ENCODE peak calls at places on chromosome 12, in seven cellular contexts. One of them, this sample, is unnamed.

GRCh38 chr12:66836623-66837310 is 157.9 kb upstream of the GRIP1 start:
- DNase-seq in prostate gland: no peak
- DNase-seq in central memory CD8-positive, alpha-beta T cell: no peak
- DNase-seq in upper lobe of right lung: no peak
- DNase-seq in tibial artery: no peak
- DNase-seq in NCI-H2029 treated with DMSO at 0.1 percent for 48 hours: no peak
- DNase-seq in activated T-cell treated with anti-CD3 and anti-CD28 coated beads for 1 hour: no peak
- DNase-seq in this sample: no peak

GRCh38 chr12:102675672-102676071 is 195.3 kb upstream of the IGF1 start:
- DNase-seq in activated T-cell treated with anti-CD3 and anti-CD28 coated beads for 1 hour: no peak
- DNase-seq in central memory CD8-positive, alpha-beta T cell: no peak
- DNase-seq in tibial artery: no peak
- DNase-seq in prostate gland: no peak
- DNase-seq in NCI-H2029 treated with DMSO at 0.1 percent for 48 hours: no peak
- DNase-seq in upper lobe of right lung: no peak
- DNase-seq in this sample: no peak

GRCh38 chr12:91778938-91779400 is 366.7 kb downstream of the BTG1 start:
- DNase-seq in central memory CD8-positive, alpha-beta T cell: no peak
- DNase-seq in tibial artery: peak; percentile 28
- DNase-seq in activated T-cell treated with anti-CD3 and anti-CD28 coated beads for 1 hour: peak; percentile 17
- DNase-seq in NCI-H2029 treated with DMSO at 0.1 percent for 48 hours: no peak
- DNase-seq in prostate gland: peak; percentile 5
- DNase-seq in upper lobe of right lung: no peak
- DNase-seq in this sample: no peak

GRCh38 chr12:119334459-119335170 is at the start of gene CCDC60:
- DNase-seq in activated T-cell treated with anti-CD3 and anti-CD28 coated beads for 1 hour: no peak
- DNase-seq in central memory CD8-positive, alpha-beta T cell: no peak
- DNase-seq in prostate gland: peak; percentile 64
- DNase-seq in NCI-H2029 treated with DMSO at 0.1 percent for 48 hours: no peak
- DNase-seq in tibial artery: no peak
- DNase-seq in upper lobe of right lung: peak; percentile 64
- DNase-seq in this sample: no peak

GRCh38 chr12:6292606-6293005 is 17.9 kb upstream of the PLEKHG6 start:
- DNase-seq in central memory CD8-positive, alpha-beta T cell: no peak
- DNase-seq in upper lobe of right lung: no peak
- DNase-seq in prostate gland: no peak
- DNase-seq in activated T-cell treated with anti-CD3 and anti-CD28 coated beads for 1 hour: no peak
- DNase-seq in NCI-H2029 treated with DMSO at 0.1 percent for 48 hours: no peak
- DNase-seq in tibial artery: no peak
- DNase-seq in this sample: no peak

GRCh38 chr12:6285063-6285477 is 25.4 kb upstream of the PLEKHG6 start:
- DNase-seq in activated T-cell treated with anti-CD3 and anti-CD28 coated beads for 1 hour: peak; percentile 50
- DNase-seq in prostate gland: peak; percentile 58
- DNase-seq in central memory CD8-positive, alpha-beta T cell: peak; percentile 41
- DNase-seq in upper lobe of right lung: no peak
- DNase-seq in NCI-H2029 treated with DMSO at 0.1 percent for 48 hours: peak; percentile 86
- DNase-seq in tibial artery: peak; percentile 45
- DNase-seq in this sample: peak; percentile 78

GRCh38 chr12:47361389-47362031 is 281.8 kb upstream of the AMIGO2 start:
- DNase-seq in NCI-H2029 treated with DMSO at 0.1 percent for 48 hours: no peak
- DNase-seq in central memory CD8-positive, alpha-beta T cell: peak; percentile 21
- DNase-seq in prostate gland: no peak
- DNase-seq in tibial artery: no peak
- DNase-seq in activated T-cell treated with anti-CD3 and anti-CD28 coated beads for 1 hour: peak; percentile 14
- DNase-seq in upper lobe of right lung: no peak
- DNase-seq in this sample: no peak

GRCh38 chr12:92465786-92466185 is 237.0 kb upstream of the PLEKHG7 start:
- DNase-seq in prostate gland: no peak
- DNase-seq in upper lobe of right lung: no peak
- DNase-seq in NCI-H2029 treated with DMSO at 0.1 percent for 48 hours: no peak
- DNase-seq in activated T-cell treated with anti-CD3 and anti-CD28 coated beads for 1 hour: no peak
- DNase-seq in tibial artery: no peak
- DNase-seq in central memory CD8-positive, alpha-beta T cell: no peak
- DNase-seq in this sample: no peak

GRCh38 chr12:41548926-41549325 is 360.8 kb downstream of the PDZRN4 start:
- DNase-seq in prostate gland: no peak
- DNase-seq in tibial artery: no peak
- DNase-seq in central memory CD8-positive, alpha-beta T cell: no peak
- DNase-seq in upper lobe of right lung: no peak
- DNase-seq in NCI-H2029 treated with DMSO at 0.1 percent for 48 hours: no peak
- DNase-seq in activated T-cell treated with anti-CD3 and anti-CD28 coated beads for 1 hour: no peak
- DNase-seq in this sample: no peak

GRCh38 chr12:67593041-67593870 is 55.3 kb upstream of the DYRK2 start:
- DNase-seq in NCI-H2029 treated with DMSO at 0.1 percent for 48 hours: peak; percentile 53
- DNase-seq in activated T-cell treated with anti-CD3 and anti-CD28 coated beads for 1 hour: no peak
- DNase-seq in tibial artery: no peak
- DNase-seq in central memory CD8-positive, alpha-beta T cell: no peak
- DNase-seq in upper lobe of right lung: no peak
- DNase-seq in prostate gland: peak; percentile 84
- DNase-seq in this sample: no peak

GRCh38 chr12:39380090-39380489 is 62.8 kb downstream of the KIF21A start:
- DNase-seq in tibial artery: no peak
- DNase-seq in prostate gland: no peak
- DNase-seq in upper lobe of right lung: no peak
- DNase-seq in NCI-H2029 treated with DMSO at 0.1 percent for 48 hours: no peak
- DNase-seq in central memory CD8-positive, alpha-beta T cell: no peak
- DNase-seq in activated T-cell treated with anti-CD3 and anti-CD28 coated beads for 1 hour: no peak
- DNase-seq in this sample: no peak

GRCh38 chr12:58893421-58893986 is 26.8 kb downstream of the LRIG3 start:
- DNase-seq in central memory CD8-positive, alpha-beta T cell: no peak
- DNase-seq in activated T-cell treated with anti-CD3 and anti-CD28 coated beads for 1 hour: no peak
- DNase-seq in upper lobe of right lung: no peak
- DNase-seq in tibial artery: no peak
- DNase-seq in prostate gland: no peak
- DNase-seq in NCI-H2029 treated with DMSO at 0.1 percent for 48 hours: no peak
- DNase-seq in this sample: no peak

GRCh38 chr12:82627799-82628198 is 58.9 kb upstream of the TMTC2 start:
- DNase-seq in central memory CD8-positive, alpha-beta T cell: no peak
- DNase-seq in tibial artery: no peak
- DNase-seq in activated T-cell treated with anti-CD3 and anti-CD28 coated beads for 1 hour: no peak
- DNase-seq in prostate gland: no peak
- DNase-seq in upper lobe of right lung: no peak
- DNase-seq in NCI-H2029 treated with DMSO at 0.1 percent for 48 hours: peak; percentile 67
- DNase-seq in this sample: no peak

GRCh38 chr12:117489671-117490070 is 128.2 kb upstream of the NOS1 start:
- DNase-seq in activated T-cell treated with anti-CD3 and anti-CD28 coated beads for 1 hour: no peak
- DNase-seq in tibial artery: no peak
- DNase-seq in central memory CD8-positive, alpha-beta T cell: no peak
- DNase-seq in NCI-H2029 treated with DMSO at 0.1 percent for 48 hours: no peak
- DNase-seq in prostate gland: no peak
- DNase-seq in upper lobe of right lung: no peak
- DNase-seq in this sample: no peak

GRCh38 chr12:26699237-26699636 is 133.8 kb downstream of the ITPR2 start:
- DNase-seq in prostate gland: no peak
- DNase-seq in NCI-H2029 treated with DMSO at 0.1 percent for 48 hours: no peak
- DNase-seq in upper lobe of right lung: no peak
- DNase-seq in activated T-cell treated with anti-CD3 and anti-CD28 coated beads for 1 hour: no peak
- DNase-seq in central memory CD8-positive, alpha-beta T cell: no peak
- DNase-seq in tibial artery: no peak
- DNase-seq in this sample: no peak

GRCh38 chr12:108825205-108825950 is 32.0 kb downstream of the SSH1 start:
- DNase-seq in tibial artery: no peak
- DNase-seq in central memory CD8-positive, alpha-beta T cell: no peak
- DNase-seq in NCI-H2029 treated with DMSO at 0.1 percent for 48 hours: no peak
- DNase-seq in activated T-cell treated with anti-CD3 and anti-CD28 coated beads for 1 hour: no peak
- DNase-seq in prostate gland: no peak
- DNase-seq in upper lobe of right lung: no peak
- DNase-seq in this sample: no peak

GRCh38 chr12:3552726-3553045 is 61.7 kb downstream of the PRMT8 start:
- DNase-seq in NCI-H2029 treated with DMSO at 0.1 percent for 48 hours: no peak
- DNase-seq in central memory CD8-positive, alpha-beta T cell: no peak
- DNase-seq in upper lobe of right lung: no peak
- DNase-seq in tibial artery: no peak
- DNase-seq in activated T-cell treated with anti-CD3 and anti-CD28 coated beads for 1 hour: no peak
- DNase-seq in prostate gland: no peak
- DNase-seq in this sample: peak; percentile 46

GRCh38 chr12:52278530-52278929 is 4.1 kb downstream of the KRT86 start:
- DNase-seq in activated T-cell treated with anti-CD3 and anti-CD28 coated beads for 1 hour: no peak
- DNase-seq in tibial artery: no peak
- DNase-seq in prostate gland: no peak
- DNase-seq in upper lobe of right lung: no peak
- DNase-seq in central memory CD8-positive, alpha-beta T cell: no peak
- DNase-seq in NCI-H2029 treated with DMSO at 0.1 percent for 48 hours: no peak
- DNase-seq in this sample: no peak

GRCh38 chr12:132711169-132711843 is 664 bp downstream of the PGAM5 start:
- DNase-seq in activated T-cell treated with anti-CD3 and anti-CD28 coated beads for 1 hour: no peak
- DNase-seq in upper lobe of right lung: peak; percentile 70
- DNase-seq in NCI-H2029 treated with DMSO at 0.1 percent for 48 hours: no peak
- DNase-seq in central memory CD8-positive, alpha-beta T cell: no peak
- DNase-seq in tibial artery: no peak
- DNase-seq in prostate gland: no peak
- DNase-seq in this sample: peak; percentile 79

GRCh38 chr12:89067436-89067835 is 284.9 kb downstream of the DUSP6 start:
- DNase-seq in upper lobe of right lung: no peak
- DNase-seq in prostate gland: no peak
- DNase-seq in central memory CD8-positive, alpha-beta T cell: no peak
- DNase-seq in activated T-cell treated with anti-CD3 and anti-CD28 coated beads for 1 hour: no peak
- DNase-seq in tibial artery: no peak
- DNase-seq in NCI-H2029 treated with DMSO at 0.1 percent for 48 hours: no peak
- DNase-seq in this sample: no peak

GRCh38 chr12:77160931-77161330 is 95.6 kb upstream of the E2F7 start:
- DNase-seq in activated T-cell treated with anti-CD3 and anti-CD28 coated beads for 1 hour: no peak
- DNase-seq in NCI-H2029 treated with DMSO at 0.1 percent for 48 hours: no peak
- DNase-seq in tibial artery: no peak
- DNase-seq in prostate gland: no peak
- DNase-seq in upper lobe of right lung: no peak
- DNase-seq in central memory CD8-positive, alpha-beta T cell: no peak
- DNase-seq in this sample: no peak

GRCh38 chr12:124532331-124532750 is 35.1 kb downstream of the NCOR2 start:
- DNase-seq in NCI-H2029 treated with DMSO at 0.1 percent for 48 hours: no peak
- DNase-seq in activated T-cell treated with anti-CD3 and anti-CD28 coated beads for 1 hour: no peak
- DNase-seq in prostate gland: no peak
- DNase-seq in central memory CD8-positive, alpha-beta T cell: no peak
- DNase-seq in tibial artery: no peak
- DNase-seq in upper lobe of right lung: no peak
- DNase-seq in this sample: no peak

GRCh38 chr12:25764892-25765291 is 193.6 kb upstream of the RASSF8 start:
- DNase-seq in prostate gland: no peak
- DNase-seq in activated T-cell treated with anti-CD3 and anti-CD28 coated beads for 1 hour: no peak
- DNase-seq in upper lobe of right lung: no peak
- DNase-seq in tibial artery: no peak
- DNase-seq in NCI-H2029 treated with DMSO at 0.1 percent for 48 hours: no peak
- DNase-seq in central memory CD8-positive, alpha-beta T cell: no peak
- DNase-seq in this sample: no peak

GRCh38 chr12:7959278-7960063 is 23.5 kb upstream of the SLC2A3 start:
- DNase-seq in central memory CD8-positive, alpha-beta T cell: peak; percentile 16
- DNase-seq in prostate gland: no peak
- DNase-seq in upper lobe of right lung: no peak
- DNase-seq in tibial artery: no peak
- DNase-seq in NCI-H2029 treated with DMSO at 0.1 percent for 48 hours: no peak
- DNase-seq in activated T-cell treated with anti-CD3 and anti-CD28 coated beads for 1 hour: peak; percentile 36
- DNase-seq in this sample: no peak

GRCh38 chr12:60494249-60494648 is 898.4 kb downstream of the SLC16A7 start:
- DNase-seq in activated T-cell treated with anti-CD3 and anti-CD28 coated beads for 1 hour: no peak
- DNase-seq in upper lobe of right lung: no peak
- DNase-seq in prostate gland: no peak
- DNase-seq in tibial artery: no peak
- DNase-seq in NCI-H2029 treated with DMSO at 0.1 percent for 48 hours: peak; percentile 6
- DNase-seq in central memory CD8-positive, alpha-beta T cell: no peak
- DNase-seq in this sample: no peak

GRCh38 chr12:42129595-42130204 is 15.0 kb downstream of the GXYLT1 start:
- DNase-seq in NCI-H2029 treated with DMSO at 0.1 percent for 48 hours: peak; percentile 58
- DNase-seq in prostate gland: peak; percentile 48
- DNase-seq in upper lobe of right lung: no peak
- DNase-seq in central memory CD8-positive, alpha-beta T cell: no peak
- DNase-seq in activated T-cell treated with anti-CD3 and anti-CD28 coated beads for 1 hour: no peak
- DNase-seq in tibial artery: no peak
- DNase-seq in this sample: no peak

GRCh38 chr12:53224268-53224896 is 7.6 kb downstream of the RARG start:
- DNase-seq in prostate gland: peak; percentile 71
- DNase-seq in activated T-cell treated with anti-CD3 and anti-CD28 coated beads for 1 hour: no peak
- DNase-seq in NCI-H2029 treated with DMSO at 0.1 percent for 48 hours: no peak
- DNase-seq in central memory CD8-positive, alpha-beta T cell: no peak
- DNase-seq in tibial artery: no peak
- DNase-seq in upper lobe of right lung: no peak
- DNase-seq in this sample: peak; percentile 26

GRCh38 chr12:88306471-88307069 is 164.5 kb downstream of the TMTC3 start:
- DNase-seq in activated T-cell treated with anti-CD3 and anti-CD28 coated beads for 1 hour: no peak
- DNase-seq in central memory CD8-positive, alpha-beta T cell: no peak
- DNase-seq in tibial artery: no peak
- DNase-seq in upper lobe of right lung: no peak
- DNase-seq in prostate gland: no peak
- DNase-seq in NCI-H2029 treated with DMSO at 0.1 percent for 48 hours: no peak
- DNase-seq in this sample: no peak

GRCh38 chr12:124665516-124665915 is 98.1 kb upstream of the NCOR2 start:
- DNase-seq in central memory CD8-positive, alpha-beta T cell: no peak
- DNase-seq in prostate gland: no peak
- DNase-seq in tibial artery: no peak
- DNase-seq in upper lobe of right lung: no peak
- DNase-seq in NCI-H2029 treated with DMSO at 0.1 percent for 48 hours: no peak
- DNase-seq in activated T-cell treated with anti-CD3 and anti-CD28 coated beads for 1 hour: no peak
- DNase-seq in this sample: no peak

GRCh38 chr12:122190842-122191668 is 8.1 kb downstream of the LRRC43 start:
- DNase-seq in central memory CD8-positive, alpha-beta T cell: peak; percentile 68
- DNase-seq in tibial artery: no peak
- DNase-seq in upper lobe of right lung: peak; percentile 76
- DNase-seq in activated T-cell treated with anti-CD3 and anti-CD28 coated beads for 1 hour: peak; percentile 46
- DNase-seq in prostate gland: peak; percentile 55
- DNase-seq in NCI-H2029 treated with DMSO at 0.1 percent for 48 hours: peak; percentile 14
- DNase-seq in this sample: peak; percentile 72

GRCh38 chr12:126397071-126397571 is 1331.9 kb downstream of the AACS start:
- DNase-seq in upper lobe of right lung: no peak
- DNase-seq in activated T-cell treated with anti-CD3 and anti-CD28 coated beads for 1 hour: no peak
- DNase-seq in tibial artery: no peak
- DNase-seq in central memory CD8-positive, alpha-beta T cell: no peak
- DNase-seq in prostate gland: no peak
- DNase-seq in NCI-H2029 treated with DMSO at 0.1 percent for 48 hours: no peak
- DNase-seq in this sample: no peak

GRCh38 chr12:119869720-119870119 is 7.4 kb downstream of the CIT start:
- DNase-seq in upper lobe of right lung: no peak
- DNase-seq in prostate gland: no peak
- DNase-seq in central memory CD8-positive, alpha-beta T cell: no peak
- DNase-seq in tibial artery: peak; percentile 41
- DNase-seq in NCI-H2029 treated with DMSO at 0.1 percent for 48 hours: no peak
- DNase-seq in activated T-cell treated with anti-CD3 and anti-CD28 coated beads for 1 hour: no peak
- DNase-seq in this sample: peak; percentile 79

GRCh38 chr12:103043531-103044445 is 86.3 kb downstream of the ASCL1 start:
- DNase-seq in prostate gland: no peak
- DNase-seq in tibial artery: no peak
- DNase-seq in NCI-H2029 treated with DMSO at 0.1 percent for 48 hours: no peak
- DNase-seq in activated T-cell treated with anti-CD3 and anti-CD28 coated beads for 1 hour: no peak
- DNase-seq in upper lobe of right lung: no peak
- DNase-seq in central memory CD8-positive, alpha-beta T cell: no peak
- DNase-seq in this sample: no peak

GRCh38 chr12:122318607-122319311 is 52.5 kb upstream of the VPS33A start:
- DNase-seq in central memory CD8-positive, alpha-beta T cell: no peak
- DNase-seq in prostate gland: no peak
- DNase-seq in activated T-cell treated with anti-CD3 and anti-CD28 coated beads for 1 hour: no peak
- DNase-seq in upper lobe of right lung: no peak
- DNase-seq in NCI-H2029 treated with DMSO at 0.1 percent for 48 hours: no peak
- DNase-seq in tibial artery: peak; percentile 43
- DNase-seq in this sample: no peak

GRCh38 chr12:49673446-49674317 is 33.5 kb downstream of the FMNL3 start:
- DNase-seq in central memory CD8-positive, alpha-beta T cell: no peak
- DNase-seq in upper lobe of right lung: peak; percentile 91
- DNase-seq in prostate gland: peak; percentile 86
- DNase-seq in NCI-H2029 treated with DMSO at 0.1 percent for 48 hours: peak; percentile 75
- DNase-seq in tibial artery: peak; percentile 95
- DNase-seq in activated T-cell treated with anti-CD3 and anti-CD28 coated beads for 1 hour: no peak
- DNase-seq in this sample: peak; percentile 95